ENCODE peak calls at places on chromosomes 7 and 10, in five cellular contexts. One of them, this sample, is unnamed.

GRCh38 chr10:14583252-14583651 is 191.4 kb downstream of the FAM107B start:
- DNase-seq in prostate gland: no peak
- DNase-seq in astrocyte: no peak
- DNase-seq in heart left ventricle: no peak
- DNase-seq in naive thymus-derived CD4-positive, alpha-beta T cell: peak; percentile 47
- DNase-seq in this sample: no peak

GRCh38 chr10:7891634-7892033 is 73.3 kb downstream of the TAF3 start:
- DNase-seq in astrocyte: peak; percentile 14
- DNase-seq in naive thymus-derived CD4-positive, alpha-beta T cell: no peak
- DNase-seq in heart left ventricle: no peak
- DNase-seq in prostate gland: no peak
- DNase-seq in this sample: no peak

GRCh38 chr10:35127289-35127891 is 744 bp downstream of the CREM start:
- DNase-seq in naive thymus-derived CD4-positive, alpha-beta T cell: peak; percentile 59
- DNase-seq in astrocyte: peak; percentile 51
- DNase-seq in prostate gland: peak; percentile 25
- DNase-seq in heart left ventricle: peak; percentile 76
- DNase-seq in this sample: peak; percentile 58

GRCh38 chr7:112511451-112512220 is 30.8 kb downstream of the LSMEM1 start:
- DNase-seq in prostate gland: no peak
- DNase-seq in astrocyte: no peak
- DNase-seq in heart left ventricle: no peak
- DNase-seq in naive thymus-derived CD4-positive, alpha-beta T cell: no peak
- DNase-seq in this sample: no peak

GRCh38 chr10:112202561-112203241 is 19.1 kb upstream of the GPAM start:
- DNase-seq in naive thymus-derived CD4-positive, alpha-beta T cell: no peak
- DNase-seq in prostate gland: no peak
- DNase-seq in heart left ventricle: no peak
- DNase-seq in astrocyte: peak; percentile 57
- DNase-seq in this sample: no peak

GRCh38 chr7:13988765-13989137 is 715 bp downstream of the ETV1 start:
- DNase-seq in heart left ventricle: no peak
- DNase-seq in prostate gland: no peak
- DNase-seq in naive thymus-derived CD4-positive, alpha-beta T cell: no peak
- DNase-seq in astrocyte: peak; percentile 23
- DNase-seq in this sample: peak; percentile 16

GRCh38 chr7:56083150-56083785 is 9.5 kb downstream of the PHKG1 start:
- DNase-seq in naive thymus-derived CD4-positive, alpha-beta T cell: no peak
- DNase-seq in prostate gland: no peak
- DNase-seq in astrocyte: no peak
- DNase-seq in heart left ventricle: peak; percentile 71
- DNase-seq in this sample: peak; percentile 54

GRCh38 chr7:88150018-88150417 is 69.8 kb downstream of the SRI start:
- DNase-seq in naive thymus-derived CD4-positive, alpha-beta T cell: no peak
- DNase-seq in astrocyte: no peak
- DNase-seq in prostate gland: no peak
- DNase-seq in heart left ventricle: no peak
- DNase-seq in this sample: no peak

GRCh38 chr7:136470179-136470578 is 398.3 kb upstream of the CHRM2 start:
- DNase-seq in heart left ventricle: no peak
- DNase-seq in astrocyte: no peak
- DNase-seq in naive thymus-derived CD4-positive, alpha-beta T cell: no peak
- DNase-seq in prostate gland: no peak
- DNase-seq in this sample: no peak

GRCh38 chr10:103905441-103905840 is 12.5 kb downstream of the STN1 start:
- DNase-seq in naive thymus-derived CD4-positive, alpha-beta T cell: no peak
- DNase-seq in heart left ventricle: no peak
- DNase-seq in prostate gland: no peak
- DNase-seq in astrocyte: no peak
- DNase-seq in this sample: no peak

GRCh38 chr7:139901411-139901810 is 72.3 kb downstream of the TBXAS1 start:
- DNase-seq in heart left ventricle: no peak
- DNase-seq in naive thymus-derived CD4-positive, alpha-beta T cell: no peak
- DNase-seq in prostate gland: no peak
- DNase-seq in astrocyte: no peak
- DNase-seq in this sample: no peak

GRCh38 chr7:95700917-95701316 is 71.4 kb upstream of the DYNC1I1 start:
- DNase-seq in astrocyte: no peak
- DNase-seq in heart left ventricle: no peak
- DNase-seq in prostate gland: no peak
- DNase-seq in naive thymus-derived CD4-positive, alpha-beta T cell: no peak
- DNase-seq in this sample: no peak

GRCh38 chr7:23184709-23185354 is 3.0 kb downstream of the NUP42 start:
- DNase-seq in prostate gland: peak; percentile 28
- DNase-seq in astrocyte: peak; percentile 16
- DNase-seq in naive thymus-derived CD4-positive, alpha-beta T cell: no peak
- DNase-seq in heart left ventricle: no peak
- DNase-seq in this sample: peak; percentile 58

GRCh38 chr7:7639847-7640220 is 718 bp upstream of the UMAD1 start:
- DNase-seq in heart left ventricle: no peak
- DNase-seq in astrocyte: peak; percentile 23
- DNase-seq in prostate gland: peak; percentile 17
- DNase-seq in naive thymus-derived CD4-positive, alpha-beta T cell: no peak
- DNase-seq in this sample: no peak

DNA sequence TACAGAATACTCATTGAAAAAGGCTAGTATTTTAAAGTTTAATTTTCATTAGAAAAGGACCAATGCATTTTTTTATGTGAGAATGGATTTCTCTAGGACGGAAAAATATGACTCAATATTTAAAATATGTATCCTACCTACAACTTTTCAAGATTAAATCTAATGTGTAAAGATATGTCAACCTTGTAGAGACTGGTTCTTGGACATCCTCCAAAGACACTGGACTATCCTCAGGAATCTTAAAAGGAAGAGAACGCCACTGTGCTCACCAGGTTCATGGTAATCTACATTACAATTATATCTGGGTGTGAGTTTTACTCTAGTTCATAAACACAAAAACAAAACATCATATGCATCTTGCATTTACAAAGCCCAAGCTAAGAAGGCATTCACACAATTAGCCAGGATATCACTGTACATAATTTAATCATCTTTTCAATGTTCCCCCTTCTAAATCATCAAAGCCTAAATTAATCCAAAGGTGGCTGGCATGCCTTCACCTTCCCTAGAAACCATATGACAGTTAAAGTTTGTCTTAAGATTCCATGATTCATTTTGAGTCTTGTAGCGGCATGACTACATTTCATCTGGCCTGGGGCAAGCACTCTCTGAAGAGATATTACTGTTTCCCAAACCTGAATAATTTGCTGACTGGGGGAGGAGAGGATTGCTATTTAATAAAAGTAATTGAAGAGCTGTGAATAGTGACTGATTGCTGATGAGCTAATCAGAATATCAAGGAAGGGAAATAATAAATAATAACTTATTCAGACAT is 12.0 kb downstream of the SGCE start:
- DNase-seq in prostate gland: no peak
- DNase-seq in naive thymus-derived CD4-positive, alpha-beta T cell: no peak
- DNase-seq in heart left ventricle: no peak
- DNase-seq in astrocyte: peak; percentile 40
- DNase-seq in this sample: no peak
- H3K27ac ChIP-seq in prostate gland: no peak overlapping the region
- H3K27ac ChIP-seq in naive thymus-derived CD4-positive, alpha-beta T cell: no peak overlapping the region
- H3K27ac ChIP-seq in heart left ventricle: no peak overlapping the region
- H3K27ac ChIP-seq in astrocyte: no peak overlapping the region
- H3K27ac ChIP-seq in this sample: no peak overlapping the region

GRCh38 chr7:67377939-67378862 is 381.6 kb downstream of the TYW1 start:
- DNase-seq in naive thymus-derived CD4-positive, alpha-beta T cell: peak; percentile 32
- DNase-seq in astrocyte: peak; percentile 43
- DNase-seq in prostate gland: peak; percentile 63
- DNase-seq in heart left ventricle: peak; percentile 67
- DNase-seq in this sample: peak; percentile 56
- H3K4me3 ChIP-seq in naive thymus-derived CD4-positive, alpha-beta T cell: no peak overlapping the region
- H3K4me3 ChIP-seq in astrocyte: no peak overlapping the region
- H3K4me3 ChIP-seq in prostate gland: no peak overlapping the region
- H3K4me3 ChIP-seq in heart left ventricle: no peak overlapping the region
- H3K4me3 ChIP-seq in this sample: no peak overlapping the region

GRCh38 chr10:43192824-43193223 is 54.6 kb downstream of the CSGALNACT2 start:
- DNase-seq in naive thymus-derived CD4-positive, alpha-beta T cell: no peak
- DNase-seq in prostate gland: no peak
- DNase-seq in astrocyte: no peak
- DNase-seq in heart left ventricle: no peak
- DNase-seq in this sample: no peak
- H3K27ac ChIP-seq in naive thymus-derived CD4-positive, alpha-beta T cell: no peak overlapping the region
- H3K27ac ChIP-seq in prostate gland: no peak overlapping the region
- H3K27ac ChIP-seq in astrocyte: no peak overlapping the region
- H3K27ac ChIP-seq in heart left ventricle: no peak overlapping the region
- H3K27ac ChIP-seq in this sample: no peak overlapping the region

GRCh38 chr7:117157871-117158209 is 165.0 kb downstream of the WNT2 start:
- DNase-seq in prostate gland: no peak
- DNase-seq in naive thymus-derived CD4-positive, alpha-beta T cell: no peak
- DNase-seq in astrocyte: no peak
- DNase-seq in heart left ventricle: no peak
- DNase-seq in this sample: no peak

GRCh38 chr7:117164578-117164977 is 158.3 kb downstream of the WNT2 start:
- DNase-seq in astrocyte: peak; percentile 84
- DNase-seq in naive thymus-derived CD4-positive, alpha-beta T cell: no peak
- DNase-seq in heart left ventricle: no peak
- DNase-seq in prostate gland: no peak
- DNase-seq in this sample: no peak

GRCh38 chr7:117165656-117166055 is 157.2 kb downstream of the WNT2 start:
- DNase-seq in astrocyte: no peak
- DNase-seq in naive thymus-derived CD4-positive, alpha-beta T cell: no peak
- DNase-seq in prostate gland: no peak
- DNase-seq in heart left ventricle: peak; percentile 32
- DNase-seq in this sample: peak; percentile 23

GRCh38 chr7:117158941-117159705 is 163.7 kb downstream of the WNT2 start:
- DNase-seq in astrocyte: peak; percentile 74
- DNase-seq in heart left ventricle: no peak
- DNase-seq in prostate gland: no peak
- DNase-seq in naive thymus-derived CD4-positive, alpha-beta T cell: no peak
- DNase-seq in this sample: no peak

DNA sequence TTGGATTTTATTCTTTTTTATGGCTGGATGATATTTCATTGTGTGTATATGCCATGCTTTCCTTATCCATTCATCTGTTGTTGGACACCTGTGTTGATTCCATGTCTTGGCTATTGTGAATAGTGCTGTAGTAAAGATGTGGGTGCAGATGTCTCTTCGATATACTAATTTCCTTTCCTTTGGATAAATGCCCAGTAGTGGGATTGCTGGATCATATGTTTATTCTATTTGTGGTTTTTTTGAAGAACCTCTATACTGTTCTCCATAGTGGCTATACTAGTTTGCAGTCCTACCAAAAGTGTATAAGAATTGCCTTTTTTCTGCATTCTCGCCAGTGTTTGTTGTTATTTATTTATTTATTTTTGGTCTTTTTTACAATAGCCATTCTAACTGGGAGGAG is 159.8 kb downstream of the WNT2 start:
- DNase-seq in heart left ventricle: no peak
- DNase-seq in naive thymus-derived CD4-positive, alpha-beta T cell: no peak
- DNase-seq in astrocyte: peak; percentile 43
- DNase-seq in prostate gland: no peak
- DNase-seq in this sample: no peak
- H3K4me3 ChIP-seq in heart left ventricle: no peak overlapping the region
- H3K4me3 ChIP-seq in naive thymus-derived CD4-positive, alpha-beta T cell: no peak overlapping the region
- H3K4me3 ChIP-seq in astrocyte: no peak overlapping the region
- H3K4me3 ChIP-seq in prostate gland: no peak overlapping the region
- H3K4me3 ChIP-seq in this sample: no peak overlapping the region

GRCh38 chr7:44058759-44059218 is 6.6 kb downstream of the PGAM2 start:
- DNase-seq in heart left ventricle: no peak
- DNase-seq in prostate gland: no peak
- DNase-seq in astrocyte: no peak
- DNase-seq in naive thymus-derived CD4-positive, alpha-beta T cell: no peak
- DNase-seq in this sample: no peak
- H3K27ac ChIP-seq in heart left ventricle: no peak overlapping the region
- H3K27ac ChIP-seq in prostate gland: no peak overlapping the region
- H3K27ac ChIP-seq in astrocyte: no peak overlapping the region
- H3K27ac ChIP-seq in naive thymus-derived CD4-positive, alpha-beta T cell: no peak overlapping the region
- H3K27ac ChIP-seq in this sample: no peak overlapping the region

DNA sequence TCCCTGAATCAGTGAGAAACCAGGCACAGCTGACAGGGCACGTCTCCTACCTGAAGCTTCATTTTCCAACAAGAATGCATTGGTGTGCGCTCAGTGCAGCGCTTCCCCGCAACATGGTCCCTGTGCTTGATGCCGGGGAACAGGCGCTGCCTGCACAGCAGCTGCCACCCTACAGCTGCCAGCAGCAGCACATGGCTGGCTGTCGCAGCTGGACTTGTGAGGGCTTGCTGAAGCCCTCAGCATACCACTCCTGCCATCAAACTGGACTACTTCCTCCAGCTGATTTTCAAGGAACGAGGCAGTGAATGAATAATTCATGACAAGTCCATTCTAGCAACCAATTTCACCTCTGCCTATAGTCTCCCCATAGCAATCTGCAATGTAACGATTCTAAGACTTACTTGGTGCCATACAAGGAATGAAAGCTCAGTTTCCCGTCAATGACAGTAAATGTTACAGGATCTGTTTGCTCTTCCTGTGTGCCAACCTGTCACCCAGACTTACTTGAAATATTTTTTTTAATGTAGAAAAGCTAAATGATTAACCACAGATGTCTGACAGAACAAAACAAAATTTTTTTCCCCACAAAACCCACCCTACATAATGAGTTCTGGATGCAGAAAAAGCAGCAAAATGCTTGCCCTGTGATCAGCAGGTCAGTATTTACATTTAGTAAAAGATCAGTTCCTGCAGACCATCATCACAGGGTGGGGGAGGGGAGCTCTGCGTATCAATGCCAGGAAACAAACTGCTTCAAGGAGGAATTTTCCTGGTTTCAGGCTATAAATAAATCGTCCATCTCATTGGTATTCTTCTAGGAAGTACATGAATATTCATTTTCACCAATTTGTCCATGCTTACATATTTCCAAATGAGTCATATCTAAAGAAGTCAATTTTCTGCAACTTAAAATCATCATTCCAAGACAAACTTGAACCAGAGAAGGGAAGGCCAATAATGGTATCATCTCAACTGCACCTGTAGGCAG is 140.6 kb downstream of the ALOX5 start:
- DNase-seq in naive thymus-derived CD4-positive, alpha-beta T cell: no peak
- DNase-seq in heart left ventricle: no peak
- DNase-seq in astrocyte: peak; percentile 31
- DNase-seq in prostate gland: peak; percentile 51
- DNase-seq in this sample: no peak
- H3K4me3 ChIP-seq in naive thymus-derived CD4-positive, alpha-beta T cell: no peak overlapping the region
- H3K4me3 ChIP-seq in heart left ventricle: no peak overlapping the region
- H3K4me3 ChIP-seq in astrocyte: no peak overlapping the region
- H3K4me3 ChIP-seq in prostate gland: no peak overlapping the region
- H3K4me3 ChIP-seq in this sample: no peak overlapping the region

GRCh38 chr10:79483948-79484347 is 28.4 kb upstream of the EIF5AL1 start:
- DNase-seq in prostate gland: no peak
- DNase-seq in heart left ventricle: peak; percentile 64
- DNase-seq in naive thymus-derived CD4-positive, alpha-beta T cell: no peak
- DNase-seq in astrocyte: peak; percentile 45
- DNase-seq in this sample: peak; percentile 67
- H3K27ac ChIP-seq in prostate gland: no peak overlapping the region
- H3K27ac ChIP-seq in heart left ventricle: peak overlapping the region; percentile 56
- H3K27ac ChIP-seq in naive thymus-derived CD4-positive, alpha-beta T cell: no peak overlapping the region
- H3K27ac ChIP-seq in astrocyte: no peak overlapping the region
- H3K27ac ChIP-seq in this sample: peak overlapping the region; percentile 46

GRCh38 chr10:4034907-4035581 is 250.0 kb upstream of the KLF6 start:
- DNase-seq in astrocyte: no peak
- DNase-seq in heart left ventricle: no peak
- DNase-seq in prostate gland: no peak
- DNase-seq in naive thymus-derived CD4-positive, alpha-beta T cell: no peak
- DNase-seq in this sample: no peak
- H3K4me3 ChIP-seq in astrocyte: peak overlapping the region; percentile 34
- H3K4me3 ChIP-seq in heart left ventricle: peak overlapping the region; percentile 39
- H3K4me3 ChIP-seq in prostate gland: no peak overlapping the region
- H3K4me3 ChIP-seq in naive thymus-derived CD4-positive, alpha-beta T cell: peak overlapping the region; percentile 44
- H3K4me3 ChIP-seq in this sample: peak overlapping the region; percentile 17

GRCh38 chr7:107867858-107868466 is 23.0 kb upstream of the DLD start:
- DNase-seq in naive thymus-derived CD4-positive, alpha-beta T cell: no peak
- DNase-seq in prostate gland: no peak
- DNase-seq in astrocyte: no peak
- DNase-seq in heart left ventricle: no peak
- DNase-seq in this sample: no peak
- H3K27ac ChIP-seq in naive thymus-derived CD4-positive, alpha-beta T cell: no peak overlapping the region
- H3K27ac ChIP-seq in prostate gland: no peak overlapping the region
- H3K27ac ChIP-seq in astrocyte: no peak overlapping the region
- H3K27ac ChIP-seq in heart left ventricle: no peak overlapping the region
- H3K27ac ChIP-seq in this sample: no peak overlapping the region